ENCODE peak calls at places on chromosomes 1 and 21, in eight cellular contexts. N, M, A, V, I, C, O and S are unnamed samples.

GRCh38 chr1:204480515-204480914 is 14.1 kb downstream of the PIK3C2B start:
- DNase-seq in O (peak; percentile 75), I (no peak), N (no peak), A (no peak), V (no peak), C (no peak), M (no peak), S (no peak)

GRCh38 chr1:220137006-220137794 is 43.3 kb downstream of the IARS2 start:
- DNase-seq in I (no peak), O (no peak), C (no peak), N (no peak), M (no peak), A (no peak), V (peak; percentile 46), S (no peak)

GRCh38 chr1:224922404-224923164 is 6.9 kb upstream of the DNAH14 start:
- DNase-seq in M (no peak), A (no peak), C (no peak), O (peak; percentile 36), I (no peak), N (no peak), V (peak; percentile 54), S (no peak)

GRCh38 chr1:177239792-177240191 is 69.0 kb downstream of the BRINP2 start:
- DNase-seq in I (no peak), M (no peak), A (no peak), V (no peak), C (no peak), N (no peak), O (no peak), S (no peak)

GRCh38 chr1:32339363-32339978 is 3.4 kb upstream of the MARCKSL1 start:
- DNase-seq in C (peak; percentile 56), V (peak; percentile 78), N (no peak), I (no peak), O (peak; percentile 71), A (no peak), M (no peak), S (no peak)

GRCh38 chr1:87171199-87171598 is 157.5 kb upstream of the LMO4 start:
- DNase-seq in V (no peak), M (no peak), C (no peak), I (no peak), N (no peak), A (no peak), O (no peak), S (no peak)

GRCh38 chr1:169890761-169891538 is 2.7 kb downstream of the SCYL3 start:
- DNase-seq in A (no peak), N (peak; percentile 36), M (no peak), V (no peak), C (peak; percentile 13), I (no peak), O (peak; percentile 60), S (no peak)

GRCh38 chr1:198903203-198903602 is 264.4 kb downstream of the PTPRC start:
- DNase-seq in O (no peak), M (no peak), I (no peak), V (no peak), N (no peak), C (no peak), A (no peak), S (no peak)

GRCh38 chr1:45622891-45623394 is 911 bp downstream of the CCDC17 start:
- DNase-seq in V (no peak), N (no peak), I (no peak), A (no peak), O (no peak), C (no peak), M (no peak), S (no peak)

GRCh38 chr1:147890177-147890790 is 12.3 kb upstream of the GJA8 start:
- DNase-seq in V (peak; percentile 70), M (no peak), N (peak; percentile 42), I (peak; percentile 12), A (peak; percentile 86), O (peak; percentile 61), C (peak; percentile 67), S (no peak)

GRCh38 chr1:241918879-241919278 is 38.7 kb upstream of the BECN2 start:
- DNase-seq in M (no peak), V (peak; percentile 89), O (no peak), N (no peak), I (no peak), C (no peak), A (no peak), S (no peak)

GRCh38 chr1:73781257-73781656 is 416.7 kb downstream of the LRRIQ3 start:
- DNase-seq in O (no peak), I (no peak), V (no peak), N (no peak), A (no peak), M (no peak), C (no peak), S (no peak)

GRCh38 chr1:172970186-172970585 is 80.6 kb downstream of the TNFSF18 start:
- DNase-seq in O (no peak), A (no peak), N (no peak), C (no peak), M (no peak), I (no peak), V (peak; percentile 81), S (no peak)

GRCh38 chr1:3516481-3516869 is 62.0 kb downstream of the ARHGEF16 start:
- DNase-seq in A (no peak), M (no peak), O (no peak), N (no peak), V (no peak), C (no peak), I (no peak), S (no peak)

GRCh38 chr1:8987881-8988617 is 38.2 kb downstream of the SLC2A7 start:
- DNase-seq in N (peak; percentile 66), I (peak; percentile 43), O (peak; percentile 54), C (peak; percentile 72), V (peak; percentile 65), M (peak; percentile 24), A (no peak), S (peak; percentile 38)

GRCh38 chr1:9211291-9211811 is 23.2 kb upstream of the H6PD start:
- DNase-seq in M (no peak), C (no peak), N (no peak), A (no peak), I (no peak), O (no peak), V (peak; percentile 85), S (no peak)

GRCh38 chr21:34337741-34338140 is 26.1 kb upstream of the KCNE2 start:
- DNase-seq in O (no peak), I (no peak), N (no peak), M (no peak), C (no peak), A (no peak), V (no peak), S (no peak)

GRCh38 chr1:26723013-26723991 is 27.5 kb downstream of the ARID1A start:
- DNase-seq in A (peak; percentile 71), N (peak; percentile 25), O (peak; percentile 48), C (peak; percentile 24), I (no peak), V (peak; percentile 98), M (no peak), S (no peak)

GRCh38 chr1:234833646-234834045 is 223.7 kb upstream of the IRF2BP2 start:
- DNase-seq in A (no peak), V (no peak), M (no peak), N (no peak), I (no peak), C (no peak), O (no peak), S (no peak)

GRCh38 chr1:205809942-205810345 is 3.1 kb downstream of the SLC41A1 start:
- DNase-seq in A (no peak), V (no peak), O (no peak), M (no peak), C (no peak), N (no peak), I (no peak), S (no peak)

GRCh38 chr1:28893403-28894102 is 20.8 kb upstream of the EPB41 start:
- DNase-seq in O (peak; percentile 35), M (no peak), I (no peak), A (no peak), C (no peak), V (peak; percentile 28), N (no peak), S (no peak)

GRCh38 chr21:41564871-41565281 is 56.9 kb upstream of the TMPRSS2 start:
- DNase-seq in C (no peak), A (no peak), V (peak; percentile 86), N (peak; percentile 19), I (no peak), M (no peak), O (peak; percentile 12), S (no peak)

GRCh38 chr21:38929137-38929536 is 123.4 kb downstream of the ETS2 start:
- DNase-seq in C (no peak), I (no peak), A (no peak), N (no peak), V (no peak), O (no peak), M (no peak), S (no peak)